ENCODE peak calls at places on chromosomes 5 and 9, in nine cellular contexts. Q is tibial nerve, N is heart right ventricle, P is MCF 10A, K is GM23248, Z is NCI-H2081, R is foreskin fibroblast, B is H9, M is astrocyte of the hippocampus. L is an unnamed sample.

GRCh38 chr5:159050408-159051091 is 49.2 kb downstream of the EBF1 start:
- DNase-seq in Q (no peak), N (no peak), P (peak), K (peak), Z (peak), R (peak), B (no peak), M (no peak), L (peak)

GRCh38 chr5:115471674-115472073 is 72.9 kb downstream of the FEM1C start:
- DNase-seq in Q (no peak), N (peak), P (peak), K (peak), Z (no peak), R (peak), B (no peak), M (no peak), L (peak)

GRCh38 chr9:74147906-74148305 is 349.2 kb upstream of the RORB start:
- DNase-seq in Q (no peak), N (no peak), P (peak), K (no peak), Z (no peak), R (no peak), B (no peak), M (peak), L (peak)

GRCh38 chr9:122807271-122807900 is 7.5 kb downstream of the OR1K1 start:
- DNase-seq in Q (no peak), N (no peak), P (no peak), K (peak), Z (no peak), R (peak), B (no peak), M (no peak), L (no peak)

GRCh38 chr9:87849144-87849741 is 33.4 kb upstream of the SPATA31E1 start:
- DNase-seq in Q (no peak), N (no peak), P (no peak), K (no peak), Z (no peak), R (peak), B (no peak), M (no peak), L (no peak)

GRCh38 chr5:135821802-135822201 is 12.7 kb upstream of the SLC25A48 start:
- DNase-seq in Q (no peak), N (no peak), P (no peak), K (no peak), Z (no peak), R (no peak), B (no peak), M (no peak), L (no peak)

GRCh38 chr5:115490601-115491000 is 54.0 kb downstream of the FEM1C start:
- DNase-seq in Q (no peak), N (no peak), P (no peak), K (no peak), Z (no peak), R (no peak), B (no peak), M (no peak), L (no peak)

GRCh38 chr5:113378960-113379541 is 55.7 kb downstream of the TSSK1B start:
- DNase-seq in Q (peak), N (no peak), P (peak), K (peak), Z (peak), R (peak), B (peak), M (peak), L (peak)

GRCh38 chr9:5569357-5569756 is 59.0 kb downstream of the PDCD1LG2 start:
- DNase-seq in Q (no peak), N (no peak), P (no peak), K (peak), Z (no peak), R (no peak), B (no peak), M (no peak), L (peak)

GRCh38 chr5:171601266-171601881 is 181.9 kb downstream of the FGF18 start:
- DNase-seq in Q (peak), N (no peak), P (no peak), K (no peak), Z (no peak), R (no peak), B (peak), M (no peak), L (no peak)

GRCh38 chr9:130408669-130409068 is 36.1 kb upstream of the ASS1 start:
- DNase-seq in Q (no peak), N (no peak), P (no peak), K (no peak), Z (no peak), R (no peak), B (no peak), M (no peak), L (no peak)

GRCh38 chr9:95373765-95374435 is 56.4 kb upstream of the FANCC start:
- DNase-seq in Q (no peak), N (no peak), P (no peak), K (no peak), Z (no peak), R (no peak), B (no peak), M (no peak), L (no peak)

GRCh38 chr5:139593716-139594319 is 32.7 kb downstream of the UBE2D2 start:
- DNase-seq in Q (no peak), N (no peak), P (peak), K (peak), Z (no peak), R (peak), B (no peak), M (peak), L (peak)

GRCh38 chr5:31445041-31445600 is 86.8 kb downstream of the DROSHA start:
- DNase-seq in Q (no peak), N (no peak), P (no peak), K (no peak), Z (no peak), R (no peak), B (no peak), M (no peak), L (no peak)

GRCh38 chr5:74233571-74233970 is 407.0 kb downstream of the ENC1 start:
- DNase-seq in Q (no peak), N (no peak), P (peak), K (peak), Z (no peak), R (peak), B (no peak), M (peak), L (peak)

GRCh38 chr5:128498844-128499455 is 39.1 kb downstream of the FBN2 start:
- DNase-seq in Q (no peak), N (no peak), P (peak), K (peak), Z (peak), R (peak), B (no peak), M (peak), L (peak)

GRCh38 chr5:90613918-90614504 is 55.4 kb downstream of the ADGRV1 start:
- DNase-seq in Q (no peak), N (no peak), P (no peak), K (peak), Z (no peak), R (no peak), B (no peak), M (peak), L (no peak)

GRCh38 chr5:180210961-180211760 is 2.1 kb upstream of the RASGEF1C start:
- DNase-seq in Q (no peak), N (no peak), P (no peak), K (no peak), Z (no peak), R (no peak), B (no peak), M (no peak), L (no peak)

GRCh38 chr5:150540615-150541396 is 32.9 kb downstream of the NDST1 start:
- DNase-seq in Q (no peak), N (no peak), P (peak), K (peak), Z (no peak), R (peak), B (no peak), M (peak), L (peak)

GRCh38 chr9:16450578-16450977 is 419.9 kb downstream of the BNC2 start:
- DNase-seq in Q (no peak), N (no peak), P (no peak), K (no peak), Z (no peak), R (no peak), B (no peak), M (no peak), L (no peak)

GRCh38 chr9:109335929-109336328 is 15.1 kb upstream of the EPB41L4B start:
- DNase-seq in Q (no peak), N (no peak), P (no peak), K (no peak), Z (no peak), R (no peak), B (no peak), M (no peak), L (no peak)

GRCh38 chr9:93911871-93912554 is 43.1 kb downstream of the BARX1 start:
- DNase-seq in Q (no peak), N (peak), P (no peak), K (no peak), Z (peak), R (no peak), B (peak), M (no peak), L (peak)

L was measured in epithelial cell of esophagus.